ENCODE peak calls at places on chromosome 3, in six cellular contexts. One of them, this sample, is unnamed.

GRCh38 chr3:188518416-188518815 is 364.5 kb downstream of the LPP start:
- DNase-seq in NCI-H446: no peak
- DNase-seq in fibroblast of pulmonary artery: no peak
- DNase-seq in cardiac fibroblast: no peak
- DNase-seq in stimulated activated CD8-positive, alpha-beta memory T cell treated with anti-CD3 and anti-CD28 coated beads, Interleukin-12 subunit alpha, Interleukin-12 subunit beta, amount 100 ng/mL, for 4 hours: no peak
- DNase-seq in COLO829: no peak
- DNase-seq in this sample: no peak

GRCh38 chr3:160686955-160687535 is 10.1 kb downstream of the ARL14 start:
- DNase-seq in cardiac fibroblast: peak; percentile 38
- DNase-seq in NCI-H446: peak; percentile 31
- DNase-seq in stimulated activated CD8-positive, alpha-beta memory T cell treated with anti-CD3 and anti-CD28 coated beads, Interleukin-12 subunit alpha, Interleukin-12 subunit beta, amount 100 ng/mL, for 4 hours: no peak
- DNase-seq in COLO829: peak; percentile 38
- DNase-seq in fibroblast of pulmonary artery: peak; percentile 48
- DNase-seq in this sample: peak; percentile 30

GRCh38 chr3:21544076-21544462 is 206.9 kb downstream of the ZNF385D start:
- DNase-seq in fibroblast of pulmonary artery: no peak
- DNase-seq in stimulated activated CD8-positive, alpha-beta memory T cell treated with anti-CD3 and anti-CD28 coated beads, Interleukin-12 subunit alpha, Interleukin-12 subunit beta, amount 100 ng/mL, for 4 hours: no peak
- DNase-seq in NCI-H446: no peak
- DNase-seq in COLO829: no peak
- DNase-seq in cardiac fibroblast: no peak
- DNase-seq in this sample: peak; percentile 23

GRCh38 chr3:50658831-50659230 is 15.9 kb upstream of the DOCK3 start:
- DNase-seq in stimulated activated CD8-positive, alpha-beta memory T cell treated with anti-CD3 and anti-CD28 coated beads, Interleukin-12 subunit alpha, Interleukin-12 subunit beta, amount 100 ng/mL, for 4 hours: no peak
- DNase-seq in cardiac fibroblast: no peak
- DNase-seq in COLO829: no peak
- DNase-seq in fibroblast of pulmonary artery: no peak
- DNase-seq in NCI-H446: no peak
- DNase-seq in this sample: no peak

GRCh38 chr3:108441081-108441507 is 69.3 kb downstream of the MYH15 start:
- DNase-seq in COLO829: no peak
- DNase-seq in stimulated activated CD8-positive, alpha-beta memory T cell treated with anti-CD3 and anti-CD28 coated beads, Interleukin-12 subunit alpha, Interleukin-12 subunit beta, amount 100 ng/mL, for 4 hours: no peak
- DNase-seq in cardiac fibroblast: no peak
- DNase-seq in fibroblast of pulmonary artery: no peak
- DNase-seq in NCI-H446: peak; percentile 27
- DNase-seq in this sample: no peak

GRCh38 chr3:66395635-66396034 is 105.2 kb downstream of the LRIG1 start:
- DNase-seq in cardiac fibroblast: no peak
- DNase-seq in stimulated activated CD8-positive, alpha-beta memory T cell treated with anti-CD3 and anti-CD28 coated beads, Interleukin-12 subunit alpha, Interleukin-12 subunit beta, amount 100 ng/mL, for 4 hours: no peak
- DNase-seq in fibroblast of pulmonary artery: no peak
- DNase-seq in NCI-H446: no peak
- DNase-seq in COLO829: no peak
- DNase-seq in this sample: no peak

GRCh38 chr3:120145498-120146285 is 51.4 kb upstream of the GSK3B start:
- DNase-seq in cardiac fibroblast: peak; percentile 34
- DNase-seq in COLO829: peak; percentile 42
- DNase-seq in stimulated activated CD8-positive, alpha-beta memory T cell treated with anti-CD3 and anti-CD28 coated beads, Interleukin-12 subunit alpha, Interleukin-12 subunit beta, amount 100 ng/mL, for 4 hours: no peak
- DNase-seq in fibroblast of pulmonary artery: peak; percentile 34
- DNase-seq in NCI-H446: no peak
- DNase-seq in this sample: peak; percentile 97

GRCh38 chr3:13025778-13026518 is 47.3 kb downstream of the IQSEC1 start:
- DNase-seq in cardiac fibroblast: no peak
- DNase-seq in stimulated activated CD8-positive, alpha-beta memory T cell treated with anti-CD3 and anti-CD28 coated beads, Interleukin-12 subunit alpha, Interleukin-12 subunit beta, amount 100 ng/mL, for 4 hours: no peak
- DNase-seq in fibroblast of pulmonary artery: no peak
- DNase-seq in COLO829: no peak
- DNase-seq in NCI-H446: no peak
- DNase-seq in this sample: no peak

GRCh38 chr3:173709026-173709425 is 311.5 kb downstream of the NLGN1 start:
- DNase-seq in COLO829: no peak
- DNase-seq in cardiac fibroblast: peak; percentile 19
- DNase-seq in stimulated activated CD8-positive, alpha-beta memory T cell treated with anti-CD3 and anti-CD28 coated beads, Interleukin-12 subunit alpha, Interleukin-12 subunit beta, amount 100 ng/mL, for 4 hours: no peak
- DNase-seq in NCI-H446: no peak
- DNase-seq in fibroblast of pulmonary artery: peak; percentile 62
- DNase-seq in this sample: peak; percentile 45

GRCh38 chr3:167467848-167468611 is 5.8 kb downstream of the SERPINI2 start:
- DNase-seq in fibroblast of pulmonary artery: no peak
- DNase-seq in NCI-H446: no peak
- DNase-seq in stimulated activated CD8-positive, alpha-beta memory T cell treated with anti-CD3 and anti-CD28 coated beads, Interleukin-12 subunit alpha, Interleukin-12 subunit beta, amount 100 ng/mL, for 4 hours: no peak
- DNase-seq in COLO829: no peak
- DNase-seq in cardiac fibroblast: no peak
- DNase-seq in this sample: no peak

GRCh38 chr3:196569003-196569516 is 600 bp downstream of the FBXO45 start:
- DNase-seq in NCI-H446: no peak
- DNase-seq in fibroblast of pulmonary artery: peak; percentile 33
- DNase-seq in COLO829: peak; percentile 10
- DNase-seq in stimulated activated CD8-positive, alpha-beta memory T cell treated with anti-CD3 and anti-CD28 coated beads, Interleukin-12 subunit alpha, Interleukin-12 subunit beta, amount 100 ng/mL, for 4 hours: no peak
- DNase-seq in cardiac fibroblast: peak; percentile 26
- DNase-seq in this sample: peak; percentile 46

GRCh38 chr3:194112120-194113106 is 23.5 kb upstream of the HES1 start:
- DNase-seq in NCI-H446: no peak
- DNase-seq in fibroblast of pulmonary artery: no peak
- DNase-seq in cardiac fibroblast: no peak
- DNase-seq in stimulated activated CD8-positive, alpha-beta memory T cell treated with anti-CD3 and anti-CD28 coated beads, Interleukin-12 subunit alpha, Interleukin-12 subunit beta, amount 100 ng/mL, for 4 hours: no peak
- DNase-seq in COLO829: no peak
- DNase-seq in this sample: peak; percentile 85

GRCh38 chr3:4976109-4976508 is 3.1 kb upstream of the BHLHE40 start:
- DNase-seq in cardiac fibroblast: peak; percentile 65
- DNase-seq in fibroblast of pulmonary artery: peak; percentile 79
- DNase-seq in COLO829: no peak
- DNase-seq in stimulated activated CD8-positive, alpha-beta memory T cell treated with anti-CD3 and anti-CD28 coated beads, Interleukin-12 subunit alpha, Interleukin-12 subunit beta, amount 100 ng/mL, for 4 hours: no peak
- DNase-seq in NCI-H446: peak; percentile 42
- DNase-seq in this sample: peak; percentile 85

GRCh38 chr3:139520028-139520737 is 19.4 kb downstream of the RBP1 start:
- DNase-seq in fibroblast of pulmonary artery: peak; percentile 35
- DNase-seq in NCI-H446: peak; percentile 5
- DNase-seq in stimulated activated CD8-positive, alpha-beta memory T cell treated with anti-CD3 and anti-CD28 coated beads, Interleukin-12 subunit alpha, Interleukin-12 subunit beta, amount 100 ng/mL, for 4 hours: no peak
- DNase-seq in cardiac fibroblast: peak; percentile 56
- DNase-seq in COLO829: peak; percentile 71
- DNase-seq in this sample: peak; percentile 45

GRCh38 chr3:40366203-40367162 is 20.5 kb upstream of the ENTPD3 start:
- DNase-seq in stimulated activated CD8-positive, alpha-beta memory T cell treated with anti-CD3 and anti-CD28 coated beads, Interleukin-12 subunit alpha, Interleukin-12 subunit beta, amount 100 ng/mL, for 4 hours: no peak
- DNase-seq in NCI-H446: no peak
- DNase-seq in fibroblast of pulmonary artery: no peak
- DNase-seq in COLO829: no peak
- DNase-seq in cardiac fibroblast: peak; percentile 16
- DNase-seq in this sample: peak; percentile 47

GRCh38 chr3:45227946-45228345 is 1.9 kb upstream of the TMEM158 start:
- DNase-seq in cardiac fibroblast: no peak
- DNase-seq in COLO829: no peak
- DNase-seq in fibroblast of pulmonary artery: no peak
- DNase-seq in stimulated activated CD8-positive, alpha-beta memory T cell treated with anti-CD3 and anti-CD28 coated beads, Interleukin-12 subunit alpha, Interleukin-12 subunit beta, amount 100 ng/mL, for 4 hours: no peak
- DNase-seq in NCI-H446: no peak
- DNase-seq in this sample: no peak

GRCh38 chr3:37183976-37184375 is 9.6 kb upstream of the LRRFIP2 start:
- DNase-seq in fibroblast of pulmonary artery: peak; percentile 22
- DNase-seq in stimulated activated CD8-positive, alpha-beta memory T cell treated with anti-CD3 and anti-CD28 coated beads, Interleukin-12 subunit alpha, Interleukin-12 subunit beta, amount 100 ng/mL, for 4 hours: no peak
- DNase-seq in NCI-H446: no peak
- DNase-seq in COLO829: peak; percentile 67
- DNase-seq in cardiac fibroblast: peak; percentile 59
- DNase-seq in this sample: no peak

GRCh38 chr3:196599734-196600128 is 31.3 kb downstream of the FBXO45 start:
- DNase-seq in cardiac fibroblast: no peak
- DNase-seq in COLO829: no peak
- DNase-seq in NCI-H446: no peak
- DNase-seq in fibroblast of pulmonary artery: no peak
- DNase-seq in stimulated activated CD8-positive, alpha-beta memory T cell treated with anti-CD3 and anti-CD28 coated beads, Interleukin-12 subunit alpha, Interleukin-12 subunit beta, amount 100 ng/mL, for 4 hours: no peak
- DNase-seq in this sample: no peak

GRCh38 chr3:141170678-141171295 is 60.8 kb upstream of the PXYLP1 start:
- DNase-seq in fibroblast of pulmonary artery: no peak
- DNase-seq in cardiac fibroblast: no peak
- DNase-seq in stimulated activated CD8-positive, alpha-beta memory T cell treated with anti-CD3 and anti-CD28 coated beads, Interleukin-12 subunit alpha, Interleukin-12 subunit beta, amount 100 ng/mL, for 4 hours: no peak
- DNase-seq in NCI-H446: no peak
- DNase-seq in COLO829: no peak
- DNase-seq in this sample: no peak

GRCh38 chr3:108806316-108806715 is 16.3 kb upstream of the TRAT1 start:
- DNase-seq in fibroblast of pulmonary artery: no peak
- DNase-seq in cardiac fibroblast: no peak
- DNase-seq in stimulated activated CD8-positive, alpha-beta memory T cell treated with anti-CD3 and anti-CD28 coated beads, Interleukin-12 subunit alpha, Interleukin-12 subunit beta, amount 100 ng/mL, for 4 hours: no peak
- DNase-seq in NCI-H446: no peak
- DNase-seq in COLO829: no peak
- DNase-seq in this sample: no peak

GRCh38 chr3:186342197-186342596 is 19.8 kb downstream of the DGKG start:
- DNase-seq in fibroblast of pulmonary artery: no peak
- DNase-seq in COLO829: no peak
- DNase-seq in cardiac fibroblast: no peak
- DNase-seq in NCI-H446: no peak
- DNase-seq in stimulated activated CD8-positive, alpha-beta memory T cell treated with anti-CD3 and anti-CD28 coated beads, Interleukin-12 subunit alpha, Interleukin-12 subunit beta, amount 100 ng/mL, for 4 hours: no peak
- DNase-seq in this sample: no peak

GRCh38 chr3:55445551-55445950 is 41.6 kb downstream of the WNT5A start:
- DNase-seq in NCI-H446: no peak
- DNase-seq in COLO829: no peak
- DNase-seq in cardiac fibroblast: no peak
- DNase-seq in stimulated activated CD8-positive, alpha-beta memory T cell treated with anti-CD3 and anti-CD28 coated beads, Interleukin-12 subunit alpha, Interleukin-12 subunit beta, amount 100 ng/mL, for 4 hours: no peak
- DNase-seq in fibroblast of pulmonary artery: no peak
- DNase-seq in this sample: no peak

GRCh38 chr3:192005989-192006388 is 545.0 kb downstream of the PYDC2 start:
- DNase-seq in stimulated activated CD8-positive, alpha-beta memory T cell treated with anti-CD3 and anti-CD28 coated beads, Interleukin-12 subunit alpha, Interleukin-12 subunit beta, amount 100 ng/mL, for 4 hours: no peak
- DNase-seq in COLO829: peak; percentile 12
- DNase-seq in NCI-H446: no peak
- DNase-seq in cardiac fibroblast: no peak
- DNase-seq in fibroblast of pulmonary artery: peak; percentile 19
- DNase-seq in this sample: no peak

GRCh38 chr3:24042174-24042878 is 97.2 kb downstream of the NR1D2 start:
- DNase-seq in COLO829: no peak
- DNase-seq in cardiac fibroblast: peak; percentile 50
- DNase-seq in fibroblast of pulmonary artery: peak; percentile 29
- DNase-seq in NCI-H446: no peak
- DNase-seq in stimulated activated CD8-positive, alpha-beta memory T cell treated with anti-CD3 and anti-CD28 coated beads, Interleukin-12 subunit alpha, Interleukin-12 subunit beta, amount 100 ng/mL, for 4 hours: no peak
- DNase-seq in this sample: no peak

GRCh38 chr3:101865751-101866509 is 16.6 kb downstream of the NFKBIZ start:
- DNase-seq in stimulated activated CD8-positive, alpha-beta memory T cell treated with anti-CD3 and anti-CD28 coated beads, Interleukin-12 subunit alpha, Interleukin-12 subunit beta, amount 100 ng/mL, for 4 hours: no peak
- DNase-seq in COLO829: no peak
- DNase-seq in cardiac fibroblast: no peak
- DNase-seq in NCI-H446: no peak
- DNase-seq in fibroblast of pulmonary artery: no peak
- DNase-seq in this sample: no peak

GRCh38 chr3:9347086-9347485 is 15.8 kb upstream of the THUMPD3 start:
- DNase-seq in COLO829: no peak
- DNase-seq in fibroblast of pulmonary artery: peak; percentile 5
- DNase-seq in cardiac fibroblast: no peak
- DNase-seq in NCI-H446: no peak
- DNase-seq in stimulated activated CD8-positive, alpha-beta memory T cell treated with anti-CD3 and anti-CD28 coated beads, Interleukin-12 subunit alpha, Interleukin-12 subunit beta, amount 100 ng/mL, for 4 hours: no peak
- DNase-seq in this sample: no peak

GRCh38 chr3:45992133-45992729 is 3.4 kb downstream of the FYCO1 start:
- DNase-seq in COLO829: no peak
- DNase-seq in cardiac fibroblast: peak; percentile 24
- DNase-seq in NCI-H446: no peak
- DNase-seq in stimulated activated CD8-positive, alpha-beta memory T cell treated with anti-CD3 and anti-CD28 coated beads, Interleukin-12 subunit alpha, Interleukin-12 subunit beta, amount 100 ng/mL, for 4 hours: no peak
- DNase-seq in fibroblast of pulmonary artery: no peak
- DNase-seq in this sample: no peak

GRCh38 chr3:131907809-131908208 is 127.0 kb downstream of the CPNE4 start:
- DNase-seq in stimulated activated CD8-positive, alpha-beta memory T cell treated with anti-CD3 and anti-CD28 coated beads, Interleukin-12 subunit alpha, Interleukin-12 subunit beta, amount 100 ng/mL, for 4 hours: no peak
- DNase-seq in NCI-H446: peak; percentile 26
- DNase-seq in COLO829: no peak
- DNase-seq in cardiac fibroblast: peak; percentile 35
- DNase-seq in fibroblast of pulmonary artery: peak; percentile 47
- DNase-seq in this sample: peak; percentile 26

GRCh38 chr3:68631810-68632545 is 300.4 kb downstream of the TAFA4 start:
- DNase-seq in NCI-H446: no peak
- DNase-seq in COLO829: no peak
- DNase-seq in stimulated activated CD8-positive, alpha-beta memory T cell treated with anti-CD3 and anti-CD28 coated beads, Interleukin-12 subunit alpha, Interleukin-12 subunit beta, amount 100 ng/mL, for 4 hours: no peak
- DNase-seq in cardiac fibroblast: no peak
- DNase-seq in fibroblast of pulmonary artery: no peak
- DNase-seq in this sample: no peak